ENCODE peak calls at places on chromosomes 5 and 9, in nine cellular contexts. X is cardiac muscle cell, W is ascending aorta, O is bronchial epithelial cell, N is prostate gland, S is uterus, J is upper lobe of left lung, Y is endothelial cell of umbilical vein, M is mammary epithelial cell. Z is an unnamed sample. For H3K27me3, the result is how much of the 10 kb centered on the place peaks cover.

GRCh38 chr5:142913728-142914338 is 143.7 kb downstream of the ARHGAP26 start:
- DNase-seq in X (no peak), W (no peak), O (peak), N (no peak), S (no peak), J (no peak), Y (no peak), M (peak), Z (no peak)

GRCh38 chr9:698937-699336 is 142.6 kb upstream of the DMRT1 start:
- DNase-seq in X (no peak), W (no peak), O (no peak), N (no peak), S (no peak), J (no peak), Y (no peak), M (no peak), Z (no peak)

GRCh38 chr5:122972877-122973276 is 63.6 kb downstream of the PPIC start:
- DNase-seq in X (no peak), W (no peak), O (peak), N (no peak), S (no peak), J (no peak), Y (no peak), M (peak), Z (no peak)

GRCh38 chr9:32378993-32379729 is 5.3 kb upstream of the ACO1 start:
- DNase-seq in X (peak), W (no peak), O (peak), N (peak), S (no peak), J (no peak), Y (peak), M (peak), Z (peak)

GRCh38 chr5:159026781-159027180 is 72.9 kb downstream of the EBF1 start:
- DNase-seq in X (no peak), W (no peak), O (no peak), N (no peak), S (no peak), J (no peak), Y (no peak), M (no peak), Z (no peak)

GRCh38 chr5:77867194-77867691 is 91.1 kb upstream of the TBCA start:
- DNase-seq in X (peak), W (no peak), O (peak), N (no peak), S (no peak), J (no peak), Y (peak), M (no peak), Z (no peak)

GRCh38 chr9:100216178-100216787 is 117.2 kb downstream of the INVS start:
- DNase-seq in X (peak), W (no peak), O (peak), N (peak), S (no peak), J (peak), Y (peak), M (peak), Z (no peak)

GRCh38 chr5:115467631-115468030 is 76.9 kb downstream of the FEM1C start:
- DNase-seq in X (no peak), W (no peak), O (peak), N (no peak), S (no peak), J (no peak), Y (no peak), M (no peak), Z (no peak)

GRCh38 chr5:34534237-34535108 is 121.7 kb upstream of the RAI14 start:
- DNase-seq in X (peak), W (no peak), O (peak), N (no peak), S (no peak), J (peak), Y (peak), M (peak), Z (peak)

GRCh38 chr9:14315754-14316573 is 2.0 kb upstream of the NFIB start:
- DNase-seq in X (peak), W (no peak), O (peak), N (peak), S (peak), J (peak), Y (peak), M (no peak), Z (no peak)

GRCh38 chr5:118580959-118581358 is 407.4 kb downstream of the DTWD2 start:
- DNase-seq in X (peak), W (no peak), O (no peak), N (no peak), S (no peak), J (no peak), Y (no peak), M (peak), Z (no peak)

GRCh38 chr5:173327948-173328895 is at the start of gene STC2:
- DNase-seq in X (peak), W (no peak), O (peak), N (peak), S (no peak), J (peak), Y (peak), M (peak), Z (peak)

GRCh38 chr9:129669141-129669718 is 3.8 kb downstream of the PRRX2 start:
- DNase-seq in X (peak), W (no peak), O (no peak), N (no peak), S (no peak), J (no peak), Y (peak), M (no peak), Z (no peak)

GRCh38 chr5:1294839-1295649 is at the start of gene TERT:
- DNase-seq in X (no peak), W (no peak), O (no peak), N (no peak), S (no peak), J (no peak), Y (no peak), M (no peak), Z (peak)

GRCh38 chr9:126125577-126125976 is 201.1 kb upstream of the MVB12B start:
- DNase-seq in X (peak), W (no peak), O (no peak), N (no peak), S (no peak), J (no peak), Y (no peak), M (no peak), Z (no peak)

GRCh38 chr9:87665516-87665915 is 60.4 kb upstream of the CTSL start:
- DNase-seq in X (no peak), W (no peak), O (no peak), N (no peak), S (no peak), J (no peak), Y (no peak), M (no peak), Z (no peak)

GRCh38 chr9:137502008-137502913 is 43.1 kb upstream of the NSMF start:
- DNase-seq in X (no peak), W (no peak), O (no peak), N (no peak), S (no peak), J (no peak), Y (no peak), M (no peak), Z (no peak)

GRCh38 chr5:133075572-133076536 is 24.0 kb downstream of the HSPA4 start:
- DNase-seq in X (no peak), W (no peak), O (no peak), N (no peak), S (no peak), J (no peak), Y (no peak), M (no peak), Z (no peak)

GRCh38 chr9:109033941-109034700 is 20.8 kb upstream of the CTNNAL1 start:
- DNase-seq in X (no peak), W (no peak), O (no peak), N (no peak), S (no peak), J (no peak), Y (no peak), M (no peak), Z (no peak)

GRCh38 chr9:72349240-72349639 is 15.8 kb downstream of the ZFAND5 start:
- DNase-seq in X (no peak), W (no peak), O (no peak), N (no peak), S (no peak), J (no peak), Y (no peak), M (no peak), Z (no peak)

GRCh38 chr9:91729558-91729842 is 220.5 kb downstream of the ROR2 start:
- DNase-seq in X (no peak), W (no peak), O (no peak), N (no peak), S (no peak), J (no peak), Y (no peak), M (no peak), Z (no peak)

GRCh38 chr9:115136379-115136778 is 18.4 kb upstream of the TNC start:
- DNase-seq in X (no peak), W (no peak), O (no peak), N (no peak), S (no peak), J (no peak), Y (no peak), M (no peak), Z (no peak)

GRCh38 chr9:104247899-104248460 is 153.9 kb downstream of the SMC2 start:
- DNase-seq in X (peak), W (no peak), O (no peak), N (no peak), S (no peak), J (no peak), Y (no peak), M (no peak), Z (no peak)

GRCh38 chr9:91082709-91083108 is 279.0 kb downstream of the AUH start:
- DNase-seq in X (no peak), W (no peak), O (no peak), N (no peak), S (no peak), J (no peak), Y (no peak), M (no peak), Z (no peak)

GRCh38 chr5:57804007-57804444 is 321.4 kb upstream of the ACTBL2 start:
- DNase-seq in X (no peak), W (no peak), O (no peak), N (no peak), S (no peak), J (no peak), Y (no peak), M (no peak), Z (no peak)

GRCh38 chr5:94901071-94901979 is 282.9 kb downstream of the SLF1 start:
- DNase-seq in X (peak), W (no peak), O (peak), N (no peak), S (no peak), J (no peak), Y (peak), M (peak), Z (peak)

GRCh38 chr5:72499730-72500129 is 7.5 kb downstream of the ZNF366 start:
- DNase-seq in X (no peak), W (no peak), O (no peak), N (no peak), S (peak), J (no peak), Y (peak), M (no peak), Z (no peak)

GRCh38 chr5:64818245-64818644 is 49.5 kb downstream of the CWC27 start:
- DNase-seq in X (peak), W (no peak), O (peak), N (no peak), S (no peak), J (no peak), Y (peak), M (no peak), Z (no peak)

GRCh38 chr5:107359916-107360234 is 310.9 kb downstream of the EFNA5 start:
- DNase-seq in X (no peak), W (no peak), O (no peak), N (no peak), S (no peak), J (no peak), Y (no peak), M (peak), Z (no peak)

GRCh38 chr5:107602896-107603295 is 67.8 kb downstream of the EFNA5 start:
- DNase-seq in X (no peak), W (no peak), O (no peak), N (no peak), S (no peak), J (no peak), Y (no peak), M (no peak), Z (no peak)

GRCh38 chr5:80805038-80805437 is 150.3 kb upstream of the DHFR start:
- DNase-seq in X (no peak), W (no peak), O (no peak), N (no peak), S (no peak), J (no peak), Y (no peak), M (no peak), Z (no peak)

GRCh38 chr5:8500426-8500825 is 631.5 kb downstream of the MTRR start:
- DNase-seq in X (no peak), W (no peak), O (no peak), N (no peak), S (no peak), J (no peak), Y (no peak), M (no peak), Z (no peak)

GRCh38 chr9:123615381-123615780 is 259.4 kb downstream of the CRB2 start:
- DNase-seq in X (no peak), W (no peak), O (no peak), N (no peak), S (no peak), J (no peak), Y (no peak), M (no peak), Z (no peak)

GRCh38 chr9:112059145-112059979 is 115.7 kb downstream of the SUSD1 start:
- DNase-seq in X (peak), W (peak), O (peak), N (no peak), S (no peak), J (peak), Y (peak), M (peak), Z (no peak)

GRCh38 chr5:97019435-97020117 is 83.7 kb downstream of the LNPEP start:
- DNase-seq in X (no peak), W (no peak), O (no peak), N (no peak), S (no peak), J (no peak), Y (peak), M (no peak), Z (no peak)

GRCh38 chr5:35247645-35248034 is 17.4 kb upstream of the PRLR start:
- DNase-seq in X (peak), W (no peak), O (no peak), N (peak), S (no peak), J (no peak), Y (peak), M (peak), Z (peak)

GRCh38 chr5:63401434-63402046 is 560.7 kb downstream of the HTR1A start:
- DNase-seq in X (peak), W (no peak), O (peak), N (peak), S (no peak), J (peak), Y (peak), M (peak), Z (no peak)

GRCh38 chr5:119312403-119312802 is 43.4 kb upstream of the TNFAIP8 start:
- DNase-seq in X (no peak), W (no peak), O (no peak), N (no peak), S (no peak), J (no peak), Y (no peak), M (no peak), Z (no peak)

GRCh38 chr5:55869847-55870246 is 18.7 kb downstream of the IL31RA start:
- DNase-seq in X (no peak), W (no peak), O (no peak), N (no peak), S (no peak), J (no peak), Y (peak), M (no peak), Z (no peak)

DNA sequence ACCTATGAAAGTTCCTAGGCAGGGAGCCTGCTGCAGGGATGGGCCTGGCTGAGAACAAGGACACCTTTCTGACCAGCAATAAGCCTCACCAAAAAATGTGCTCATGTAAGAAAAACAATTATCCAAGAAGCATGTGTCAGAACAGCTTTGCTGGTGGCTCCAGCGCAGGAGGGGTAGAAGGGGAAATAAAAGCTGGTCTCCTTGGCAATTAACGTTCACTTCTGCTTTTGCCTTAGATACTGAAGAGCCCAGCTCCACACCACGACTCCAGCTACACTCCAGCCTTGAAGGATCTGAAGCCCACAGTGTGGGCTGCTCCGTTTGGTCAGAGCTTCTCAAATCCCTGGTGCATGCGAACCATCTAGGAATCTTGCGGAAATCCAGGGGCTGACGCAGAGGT is 107.6 kb upstream of the PHYKPL start:
- DNase-seq in X (no peak), W (no peak), O (no peak), N (no peak), S (no peak), J (no peak), Y (no peak), M (no peak), Z (no peak)
- H3K27me3 ChIP-seq in X (under half), W (under half), O (under half), N (under half), S (under half), J (under half), Y (under half), M (under half), Z (under half)

GRCh38 chr5:139787568-139788293 is 7.9 kb upstream of the PSD2 start:
- DNase-seq in X (peak), W (peak), O (peak), N (peak), S (peak), J (peak), Y (peak), M (peak), Z (peak)

GRCh38 chr5:139788294-139788875 is 7.2 kb upstream of the PSD2 start:
- DNase-seq in X (no peak), W (no peak), O (no peak), N (peak), S (peak), J (no peak), Y (no peak), M (no peak), Z (no peak)

GRCh38 chr5:139789116-139789844 is 6.3 kb upstream of the PSD2 start:
- DNase-seq in X (no peak), W (no peak), O (no peak), N (no peak), S (no peak), J (no peak), Y (no peak), M (no peak), Z (no peak)

GRCh38 chr5:139789845-139790189 is 5.8 kb upstream of the PSD2 start:
- DNase-seq in X (no peak), W (no peak), O (no peak), N (no peak), S (no peak), J (no peak), Y (no peak), M (no peak), Z (no peak)

DNA sequence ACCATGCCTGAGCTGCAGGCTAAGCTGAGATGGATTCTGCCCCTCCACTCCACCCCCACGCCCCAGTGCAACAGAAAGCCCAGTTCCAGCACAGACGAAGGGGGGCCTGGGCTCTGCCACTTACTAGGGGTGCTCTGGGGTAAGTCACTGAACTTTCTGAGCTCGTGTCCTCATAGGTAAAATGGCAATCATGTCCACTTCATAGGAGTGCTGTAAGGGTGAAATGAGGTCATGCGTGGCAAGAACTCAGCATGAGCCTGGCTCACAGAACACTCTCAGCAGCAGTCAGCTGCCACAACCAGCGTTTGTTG is 8.4 kb upstream of the PSD2 start:
- DNase-seq in X (no peak), W (no peak), O (no peak), N (no peak), S (no peak), J (no peak), Y (no peak), M (no peak), Z (no peak)
- H3K4me3 ChIP-seq in X (no peak), W (peak), O (no peak), N (no peak), S (no peak), J (peak), Y (no peak), M (no peak), Z (no peak)

GRCh38 chr5:7331083-7331482 is 64.9 kb upstream of the ADCY2 start:
- DNase-seq in X (no peak), W (no peak), O (no peak), N (no peak), S (no peak), J (no peak), Y (no peak), M (no peak), Z (no peak)
- TF ChIP-seq CTCF in X (no peak), W (no peak), O (no peak), N (no peak), S (no peak), J (no peak), Y (no peak), M (no peak), Z (no peak)

GRCh38 chr9:36996677-36997076 is 37.4 kb downstream of the PAX5 start:
- DNase-seq in X (no peak), W (no peak), O (no peak), N (no peak), S (no peak), J (no peak), Y (no peak), M (no peak), Z (no peak)

GRCh38 chr9:36993933-36994764 is 39.9 kb downstream of the PAX5 start:
- DNase-seq in X (no peak), W (no peak), O (no peak), N (no peak), S (no peak), J (no peak), Y (no peak), M (no peak), Z (peak)

GRCh38 chr9:36999728-37000333 is 34.2 kb downstream of the PAX5 start:
- DNase-seq in X (no peak), W (no peak), O (no peak), N (no peak), S (no peak), J (no peak), Y (no peak), M (no peak), Z (peak)

GRCh38 chr9:36995927-36996471 is 38.1 kb downstream of the PAX5 start:
- DNase-seq in X (peak), W (no peak), O (peak), N (peak), S (no peak), J (peak), Y (peak), M (peak), Z (peak)

DNA sequence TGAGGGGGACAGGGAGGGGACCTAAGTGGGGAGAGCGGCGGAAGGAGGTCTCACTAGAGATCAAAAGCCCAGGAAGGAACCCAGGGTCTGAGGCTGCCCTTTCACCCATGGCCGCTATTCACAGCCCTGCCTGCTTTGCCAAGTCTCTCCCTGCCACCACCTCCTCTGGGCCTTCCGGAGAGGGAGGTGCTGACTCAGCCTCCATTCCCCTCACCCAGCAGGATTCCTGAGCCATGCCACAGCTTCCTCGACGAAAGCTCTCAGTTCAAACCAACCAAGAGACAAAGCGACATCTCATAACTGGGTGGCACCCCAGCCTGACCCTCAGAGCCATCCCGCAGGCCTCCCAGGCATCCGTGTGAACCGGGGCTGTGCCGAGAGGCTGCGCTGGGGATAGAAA is 36.7 kb downstream of the PAX5 start:
- DNase-seq in X (peak), W (no peak), O (peak), N (no peak), S (no peak), J (no peak), Y (no peak), M (no peak), Z (no peak)
- H3K27me3 ChIP-seq in X (half or more), W (under half), O (under half), N (under half), S (under half), J (under half), Y (under half), M (under half), Z (under half)

GRCh38 chr9:134442486-134443168 is 116.4 kb downstream of the RXRA start:
- DNase-seq in X (peak), W (no peak), O (no peak), N (no peak), S (no peak), J (no peak), Y (no peak), M (no peak), Z (no peak)
- H3K4me3 ChIP-seq in X (no peak), W (no peak), O (no peak), N (no peak), S (no peak), J (no peak), Y (no peak), M (no peak), Z (no peak)